ENCODE peak calls at places on chromosomes 11 and 22, in nine cellular contexts. P, I, V, U, S, K, G, A and X are unnamed samples.

GRCh38 chr11:131137046-131137445 is 220.8 kb upstream of the SNX19 start:
- DNase-seq in P (no peak), I (no peak), V (no peak), U (no peak), S (no peak), K (no peak), G (no peak), A (no peak), X (no peak)

GRCh38 chr11:118834428-118835028 is 43.6 kb upstream of the DDX6 start:
- DNase-seq in P (no peak), I (no peak), V (no peak), U (no peak), S (no peak), K (peak; percentile 45), G (no peak), A (no peak), X (no peak)

GRCh38 chr11:22508691-22509090 is 116.9 kb downstream of the FANCF start:
- DNase-seq in P (no peak), I (peak; percentile 31), V (no peak), U (no peak), S (no peak), K (no peak), G (no peak), A (no peak), X (no peak)

GRCh38 chr11:59289782-59290181 is 68.9 kb upstream of the OR5AN1 start:
- DNase-seq in P (no peak), I (no peak), V (no peak), U (no peak), S (no peak), K (no peak), G (peak; percentile 22), A (no peak), X (no peak)

GRCh38 chr22:43838161-43838560 is 24.2 kb downstream of the SULT4A1 start:
- DNase-seq in P (no peak), I (no peak), V (no peak), U (no peak), S (no peak), K (no peak), G (no peak), A (no peak), X (no peak)

GRCh38 chr11:8098879-8099278 is 17.9 kb downstream of the TUB start:
- DNase-seq in P (no peak), I (no peak), V (no peak), U (no peak), S (no peak), K (no peak), G (no peak), A (no peak), X (no peak)

GRCh38 chr22:23574877-23575276 is 5.2 kb downstream of the IGLL1 start:
- DNase-seq in P (no peak), I (no peak), V (no peak), U (no peak), S (no peak), K (no peak), G (no peak), A (no peak), X (peak; percentile 60)

GRCh38 chr22:36409911-36410756 is 22.4 kb upstream of the MYH9 start:
- DNase-seq in P (peak; percentile 45), I (peak; percentile 89), V (peak; percentile 100), U (peak; percentile 96), S (peak; percentile 81), K (no peak), G (no peak), A (peak; percentile 88), X (peak; percentile 98)

GRCh38 chr22:47382164-47382890 is 619.9 kb downstream of the TBC1D22A start:
- DNase-seq in P (no peak), I (no peak), V (no peak), U (no peak), S (no peak), K (no peak), G (no peak), A (no peak), X (peak; percentile 32)

GRCh38 chr22:30902496-30903357 is 65.8 kb downstream of the MORC2 start:
- DNase-seq in P (no peak), I (no peak), V (no peak), U (no peak), S (no peak), K (no peak), G (no peak), A (no peak), X (no peak)

GRCh38 chr11:103294516-103294915 is 185.3 kb downstream of the DYNC2H1 start:
- DNase-seq in P (no peak), I (no peak), V (no peak), U (no peak), S (no peak), K (no peak), G (no peak), A (no peak), X (no peak)

GRCh38 chr11:17782938-17783337 is 48.4 kb downstream of the KCNC1 start:
- DNase-seq in P (no peak), I (no peak), V (no peak), U (no peak), S (no peak), K (no peak), G (no peak), A (no peak), X (no peak)

GRCh38 chr11:106988151-106988806 is 30.0 kb downstream of the GUCY1A2 start:
- DNase-seq in P (no peak), I (no peak), V (no peak), U (no peak), S (no peak), K (peak; percentile 22), G (peak; percentile 63), A (peak; percentile 3), X (no peak)

GRCh38 chr22:46511391-46512370 is 25.7 kb downstream of the CELSR1 start:
- DNase-seq in P (no peak), I (no peak), V (no peak), U (no peak), S (no peak), K (no peak), G (no peak), A (no peak), X (no peak)

GRCh38 chr11:105821781-105822180 is 200.3 kb downstream of the MSANTD4 start:
- DNase-seq in P (no peak), I (no peak), V (peak; percentile 45), U (no peak), S (no peak), K (no peak), G (no peak), A (no peak), X (no peak)

GRCh38 chr11:7899418-7899817 is 31.6 kb downstream of the OR10A6 start:
- DNase-seq in P (no peak), I (no peak), V (no peak), U (no peak), S (no peak), K (no peak), G (no peak), A (no peak), X (no peak)

DNA sequence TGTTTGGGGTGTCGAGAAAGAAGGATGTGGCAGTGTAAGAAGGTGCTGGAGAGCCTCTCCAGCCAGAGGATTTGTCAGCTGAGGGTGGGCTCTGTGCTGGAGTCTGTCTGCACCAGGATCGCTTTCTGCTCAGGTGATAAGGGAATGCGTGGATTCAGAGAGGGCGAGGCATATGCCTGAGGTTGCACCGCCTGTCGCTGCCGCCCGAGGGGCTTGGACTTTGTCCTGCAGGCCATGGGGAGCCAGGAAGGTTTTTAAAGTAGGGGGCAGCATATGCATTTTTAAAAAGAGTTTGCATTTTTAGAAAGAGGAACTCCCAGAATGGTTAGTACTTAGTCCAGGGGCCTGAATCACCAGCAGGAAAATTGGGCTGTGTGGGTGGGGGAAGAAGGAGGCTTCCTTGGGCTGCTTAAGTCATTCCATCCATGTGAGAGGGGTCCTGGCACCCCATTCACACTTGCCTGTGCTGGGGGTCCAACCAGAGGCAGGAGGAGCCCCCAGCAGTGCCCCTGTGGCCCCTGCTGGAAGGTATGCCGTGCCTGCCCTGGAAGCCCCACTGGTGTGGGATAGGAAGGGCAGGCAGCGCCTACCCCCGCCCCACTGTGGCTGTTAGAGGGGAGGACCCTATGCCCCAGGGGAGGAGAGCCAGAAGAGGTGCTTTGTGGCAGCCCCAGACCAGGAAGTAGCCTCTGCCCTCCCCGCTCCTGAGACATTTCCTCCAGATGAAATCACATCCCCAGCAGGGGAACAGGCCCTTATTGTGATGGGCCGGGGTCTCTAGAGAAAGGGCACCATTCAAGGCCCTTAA is 35.8 kb upstream of the MYRF start:
- DNase-seq in P (no peak), I (no peak), V (no peak), U (no peak), S (no peak), K (no peak), G (no peak), A (no peak), X (no peak)
- H3K27ac ChIP-seq in P (no peak overlapping the region), I (no peak overlapping the region), V (no peak overlapping the region), U (no peak overlapping the region), S (no peak overlapping the region), K (no peak overlapping the region), G (no peak overlapping the region), A (no peak overlapping the region), X (no peak overlapping the region)

GRCh38 chr11:61702701-61703312 is 22.6 kb downstream of the DAGLA start:
- DNase-seq in P (no peak), I (no peak), V (no peak), U (no peak), S (no peak), K (no peak), G (no peak), A (no peak), X (no peak)
- H3K27ac ChIP-seq in P (no peak overlapping the region), I (no peak overlapping the region), V (no peak overlapping the region), U (no peak overlapping the region), S (no peak overlapping the region), K (no peak overlapping the region), G (no peak overlapping the region), A (no peak overlapping the region), X (no peak overlapping the region)

DNA sequence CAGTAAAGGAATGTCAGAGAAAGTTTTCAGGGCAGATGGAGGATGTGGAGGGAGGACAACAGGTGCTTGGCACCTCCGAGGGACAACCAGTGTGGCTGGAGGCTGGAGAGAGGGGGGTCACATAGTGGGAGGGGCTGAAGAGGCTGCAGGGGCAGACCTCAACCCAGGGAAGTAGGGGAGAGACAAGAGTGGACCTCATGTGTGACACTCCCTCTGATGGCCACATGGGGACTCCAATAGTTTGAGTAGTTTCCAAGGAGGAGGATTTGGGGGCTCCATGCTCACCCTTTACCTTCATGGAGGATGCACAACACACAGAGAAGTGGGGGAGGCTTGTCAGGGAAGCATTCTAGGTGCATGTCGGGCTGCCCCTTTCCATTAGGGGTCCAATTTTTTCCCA is 35.1 kb upstream of the ASPHD2 start:
- DNase-seq in P (no peak), I (no peak), V (no peak), U (no peak), S (no peak), K (no peak), G (no peak), A (no peak), X (no peak)
- H3K27ac ChIP-seq in P (no peak overlapping the region), I (peak overlapping the region; percentile 55), V (no peak overlapping the region), U (no peak overlapping the region), S (no peak overlapping the region), K (no peak overlapping the region), G (no peak overlapping the region), A (no peak overlapping the region), X (no peak overlapping the region)

GRCh38 chr11:75667831-75668507 is 869 bp downstream of the MAP6 start:
- DNase-seq in P (no peak), I (peak; percentile 80), V (peak; percentile 73), U (no peak), S (peak; percentile 85), K (no peak), G (no peak), A (peak; percentile 12), X (peak; percentile 87)
- H3K27ac ChIP-seq in P (peak overlapping the region; percentile 54), I (no peak overlapping the region), V (no peak overlapping the region), U (no peak overlapping the region), S (peak overlapping the region; percentile 43), K (no peak overlapping the region), G (no peak overlapping the region), A (no peak overlapping the region), X (no peak overlapping the region)